ENCODE peak calls at places on chromosomes 11 and 22, in ten cellular contexts. One of them, this sample, is unnamed.

GRCh38 chr11:100190395-100190794 is 496.7 kb upstream of the ARHGAP42 start:
- DNase-seq in Peyer's patch: no peak
- DNase-seq in nucleus accumbens: no peak
- DNase-seq in HFFc6: no peak
- DNase-seq in Daoy: no peak
- DNase-seq in LoVo: no peak
- DNase-seq in A549: no peak
- DNase-seq in stimulated activated CD4-positive, alpha-beta T cell treated with anti-CD3 and anti-CD28 coated beads, Interleukin-15, amount 100 ng/mL, for 24 hours: no peak
- DNase-seq in T1000: no peak
- DNase-seq in NB4: no peak
- DNase-seq in this sample: no peak

GRCh38 chr11:46281374-46281831 is 3.9 kb downstream of the CREB3L1 start:
- DNase-seq in Peyer's patch: peak; percentile 77
- DNase-seq in T1000: no peak
- DNase-seq in LoVo: peak; percentile 20
- DNase-seq in NB4: peak; percentile 38
- DNase-seq in HFFc6: no peak
- DNase-seq in Daoy: no peak
- DNase-seq in A549: no peak
- DNase-seq in nucleus accumbens: no peak
- DNase-seq in stimulated activated CD4-positive, alpha-beta T cell treated with anti-CD3 and anti-CD28 coated beads, Interleukin-15, amount 100 ng/mL, for 24 hours: no peak
- DNase-seq in this sample: no peak

GRCh38 chr11:110762596-110762995 is 50.4 kb upstream of the ARHGAP20 start:
- DNase-seq in nucleus accumbens: no peak
- DNase-seq in Daoy: no peak
- DNase-seq in LoVo: no peak
- DNase-seq in Peyer's patch: no peak
- DNase-seq in HFFc6: no peak
- DNase-seq in stimulated activated CD4-positive, alpha-beta T cell treated with anti-CD3 and anti-CD28 coated beads, Interleukin-15, amount 100 ng/mL, for 24 hours: no peak
- DNase-seq in T1000: peak; percentile 13
- DNase-seq in NB4: no peak
- DNase-seq in A549: no peak
- DNase-seq in this sample: no peak

GRCh38 chr11:102214623-102215022 is 102.7 kb upstream of the BIRC3 start:
- DNase-seq in HFFc6: no peak
- DNase-seq in NB4: no peak
- DNase-seq in Peyer's patch: no peak
- DNase-seq in stimulated activated CD4-positive, alpha-beta T cell treated with anti-CD3 and anti-CD28 coated beads, Interleukin-15, amount 100 ng/mL, for 24 hours: no peak
- DNase-seq in A549: no peak
- DNase-seq in T1000: no peak
- DNase-seq in Daoy: no peak
- DNase-seq in nucleus accumbens: no peak
- DNase-seq in LoVo: no peak
- DNase-seq in this sample: no peak

GRCh38 chr11:86014221-86014620 is 54.7 kb downstream of the PICALM start:
- DNase-seq in Peyer's patch: no peak
- DNase-seq in A549: no peak
- DNase-seq in NB4: no peak
- DNase-seq in nucleus accumbens: no peak
- DNase-seq in T1000: no peak
- DNase-seq in HFFc6: no peak
- DNase-seq in stimulated activated CD4-positive, alpha-beta T cell treated with anti-CD3 and anti-CD28 coated beads, Interleukin-15, amount 100 ng/mL, for 24 hours: no peak
- DNase-seq in Daoy: no peak
- DNase-seq in LoVo: no peak
- DNase-seq in this sample: no peak

GRCh38 chr11:64247729-64248531 is 1.2 kb upstream of the PPP1R14B start:
- DNase-seq in A549: no peak
- DNase-seq in stimulated activated CD4-positive, alpha-beta T cell treated with anti-CD3 and anti-CD28 coated beads, Interleukin-15, amount 100 ng/mL, for 24 hours: no peak
- DNase-seq in Peyer's patch: no peak
- DNase-seq in LoVo: no peak
- DNase-seq in nucleus accumbens: no peak
- DNase-seq in HFFc6: no peak
- DNase-seq in T1000: no peak
- DNase-seq in NB4: no peak
- DNase-seq in Daoy: no peak
- DNase-seq in this sample: no peak

GRCh38 chr11:59551651-59552521 is 40.5 kb downstream of the OR4D9 start:
- DNase-seq in nucleus accumbens: no peak
- DNase-seq in stimulated activated CD4-positive, alpha-beta T cell treated with anti-CD3 and anti-CD28 coated beads, Interleukin-15, amount 100 ng/mL, for 24 hours: peak; percentile 56
- DNase-seq in A549: peak; percentile 93
- DNase-seq in LoVo: peak; percentile 64
- DNase-seq in T1000: peak; percentile 20
- DNase-seq in HFFc6: peak; percentile 71
- DNase-seq in Peyer's patch: no peak
- DNase-seq in NB4: peak; percentile 85
- DNase-seq in Daoy: peak; percentile 71
- DNase-seq in this sample: no peak

GRCh38 chr11:117833401-117833891 is 8.9 kb upstream of the FXYD2 start:
- DNase-seq in Daoy: no peak
- DNase-seq in Peyer's patch: peak; percentile 82
- DNase-seq in A549: no peak
- DNase-seq in stimulated activated CD4-positive, alpha-beta T cell treated with anti-CD3 and anti-CD28 coated beads, Interleukin-15, amount 100 ng/mL, for 24 hours: no peak
- DNase-seq in LoVo: peak; percentile 47
- DNase-seq in T1000: no peak
- DNase-seq in NB4: no peak
- DNase-seq in HFFc6: no peak
- DNase-seq in nucleus accumbens: no peak
- DNase-seq in this sample: peak; percentile 86

GRCh38 chr22:49889071-49889470 is 29.2 kb downstream of the ALG12 start:
- DNase-seq in stimulated activated CD4-positive, alpha-beta T cell treated with anti-CD3 and anti-CD28 coated beads, Interleukin-15, amount 100 ng/mL, for 24 hours: no peak
- DNase-seq in Daoy: no peak
- DNase-seq in nucleus accumbens: no peak
- DNase-seq in Peyer's patch: no peak
- DNase-seq in A549: no peak
- DNase-seq in LoVo: no peak
- DNase-seq in NB4: no peak
- DNase-seq in T1000: no peak
- DNase-seq in HFFc6: no peak
- DNase-seq in this sample: no peak

GRCh38 chr11:119880873-119881272 is 151.9 kb upstream of the NECTIN1 start:
- DNase-seq in T1000: no peak
- DNase-seq in A549: no peak
- DNase-seq in LoVo: no peak
- DNase-seq in nucleus accumbens: no peak
- DNase-seq in NB4: no peak
- DNase-seq in HFFc6: no peak
- DNase-seq in stimulated activated CD4-positive, alpha-beta T cell treated with anti-CD3 and anti-CD28 coated beads, Interleukin-15, amount 100 ng/mL, for 24 hours: no peak
- DNase-seq in Daoy: no peak
- DNase-seq in Peyer's patch: peak; percentile 25
- DNase-seq in this sample: no peak

GRCh38 chr11:1207451-1208360 is 15.2 kb upstream of the MUC5B start:
- DNase-seq in T1000: no peak
- DNase-seq in Peyer's patch: peak; percentile 40
- DNase-seq in HFFc6: no peak
- DNase-seq in stimulated activated CD4-positive, alpha-beta T cell treated with anti-CD3 and anti-CD28 coated beads, Interleukin-15, amount 100 ng/mL, for 24 hours: no peak
- DNase-seq in A549: no peak
- DNase-seq in nucleus accumbens: no peak
- DNase-seq in Daoy: no peak
- DNase-seq in NB4: peak; percentile 1
- DNase-seq in LoVo: no peak
- DNase-seq in this sample: no peak

GRCh38 chr11:27991731-27992130 is 116.2 kb downstream of the KIF18A start:
- DNase-seq in stimulated activated CD4-positive, alpha-beta T cell treated with anti-CD3 and anti-CD28 coated beads, Interleukin-15, amount 100 ng/mL, for 24 hours: no peak
- DNase-seq in Daoy: no peak
- DNase-seq in HFFc6: no peak
- DNase-seq in A549: no peak
- DNase-seq in LoVo: no peak
- DNase-seq in nucleus accumbens: no peak
- DNase-seq in Peyer's patch: no peak
- DNase-seq in NB4: no peak
- DNase-seq in T1000: no peak
- DNase-seq in this sample: no peak

GRCh38 chr11:30216534-30216933 is 14.3 kb upstream of the FSHB start:
- DNase-seq in LoVo: no peak
- DNase-seq in Daoy: no peak
- DNase-seq in Peyer's patch: no peak
- DNase-seq in HFFc6: no peak
- DNase-seq in T1000: no peak
- DNase-seq in stimulated activated CD4-positive, alpha-beta T cell treated with anti-CD3 and anti-CD28 coated beads, Interleukin-15, amount 100 ng/mL, for 24 hours: no peak
- DNase-seq in nucleus accumbens: no peak
- DNase-seq in A549: no peak
- DNase-seq in NB4: no peak
- DNase-seq in this sample: no peak

GRCh38 chr11:22787565-22788162 is 41.9 kb downstream of the SVIP start:
- DNase-seq in Peyer's patch: no peak
- DNase-seq in A549: peak; percentile 31
- DNase-seq in nucleus accumbens: no peak
- DNase-seq in HFFc6: peak; percentile 6
- DNase-seq in LoVo: peak; percentile 38
- DNase-seq in NB4: peak; percentile 36
- DNase-seq in T1000: no peak
- DNase-seq in stimulated activated CD4-positive, alpha-beta T cell treated with anti-CD3 and anti-CD28 coated beads, Interleukin-15, amount 100 ng/mL, for 24 hours: peak; percentile 26
- DNase-seq in Daoy: peak; percentile 18
- DNase-seq in this sample: peak; percentile 33

GRCh38 chr11:46529086-46529905 is 64.5 kb downstream of the AMBRA1 start:
- DNase-seq in stimulated activated CD4-positive, alpha-beta T cell treated with anti-CD3 and anti-CD28 coated beads, Interleukin-15, amount 100 ng/mL, for 24 hours: peak; percentile 84
- DNase-seq in A549: peak; percentile 73
- DNase-seq in LoVo: peak; percentile 56
- DNase-seq in T1000: peak; percentile 11
- DNase-seq in nucleus accumbens: peak; percentile 39
- DNase-seq in Daoy: peak; percentile 50
- DNase-seq in NB4: peak; percentile 74
- DNase-seq in Peyer's patch: peak; percentile 55
- DNase-seq in HFFc6: peak; percentile 42
- DNase-seq in this sample: peak; percentile 78

GRCh38 chr22:45966320-45966891 is 10.6 kb downstream of the WNT7B start:
- DNase-seq in HFFc6: no peak
- DNase-seq in A549: no peak
- DNase-seq in T1000: no peak
- DNase-seq in NB4: peak; percentile 54
- DNase-seq in stimulated activated CD4-positive, alpha-beta T cell treated with anti-CD3 and anti-CD28 coated beads, Interleukin-15, amount 100 ng/mL, for 24 hours: no peak
- DNase-seq in nucleus accumbens: no peak
- DNase-seq in Daoy: peak; percentile 52
- DNase-seq in Peyer's patch: no peak
- DNase-seq in LoVo: no peak
- DNase-seq in this sample: peak; percentile 23

GRCh38 chr11:77705195-77705876 is 67.7 kb upstream of the CLNS1A start:
- DNase-seq in NB4: peak; percentile 89
- DNase-seq in HFFc6: peak; percentile 12
- DNase-seq in LoVo: no peak
- DNase-seq in T1000: no peak
- DNase-seq in Daoy: peak; percentile 54
- DNase-seq in Peyer's patch: no peak
- DNase-seq in stimulated activated CD4-positive, alpha-beta T cell treated with anti-CD3 and anti-CD28 coated beads, Interleukin-15, amount 100 ng/mL, for 24 hours: peak; percentile 25
- DNase-seq in nucleus accumbens: no peak
- DNase-seq in A549: peak; percentile 51
- DNase-seq in this sample: peak; percentile 79

GRCh38 chr11:118791961-118792578 is 1.1 kb upstream of the DDX6 start:
- DNase-seq in T1000: no peak
- DNase-seq in NB4: peak; percentile 62
- DNase-seq in HFFc6: no peak
- DNase-seq in LoVo: no peak
- DNase-seq in Peyer's patch: peak; percentile 63
- DNase-seq in nucleus accumbens: peak; percentile 3
- DNase-seq in Daoy: no peak
- DNase-seq in A549: peak; percentile 10
- DNase-seq in stimulated activated CD4-positive, alpha-beta T cell treated with anti-CD3 and anti-CD28 coated beads, Interleukin-15, amount 100 ng/mL, for 24 hours: peak; percentile 59
- DNase-seq in this sample: peak; percentile 12

GRCh38 chr11:69538840-69539239 is 57.4 kb downstream of the LINC01488 start:
- DNase-seq in A549: no peak
- DNase-seq in T1000: no peak
- DNase-seq in NB4: no peak
- DNase-seq in Peyer's patch: no peak
- DNase-seq in nucleus accumbens: no peak
- DNase-seq in LoVo: no peak
- DNase-seq in stimulated activated CD4-positive, alpha-beta T cell treated with anti-CD3 and anti-CD28 coated beads, Interleukin-15, amount 100 ng/mL, for 24 hours: no peak
- DNase-seq in HFFc6: no peak
- DNase-seq in Daoy: no peak
- DNase-seq in this sample: no peak

GRCh38 chr11:11586465-11586864 is 35.3 kb downstream of the GALNT18 start:
- DNase-seq in stimulated activated CD4-positive, alpha-beta T cell treated with anti-CD3 and anti-CD28 coated beads, Interleukin-15, amount 100 ng/mL, for 24 hours: no peak
- DNase-seq in NB4: no peak
- DNase-seq in HFFc6: no peak
- DNase-seq in nucleus accumbens: no peak
- DNase-seq in Daoy: no peak
- DNase-seq in LoVo: no peak
- DNase-seq in A549: no peak
- DNase-seq in T1000: no peak
- DNase-seq in Peyer's patch: no peak
- DNase-seq in this sample: no peak

GRCh38 chr11:127993788-127994187 is 593.6 kb downstream of the ETS1 start:
- DNase-seq in A549: peak; percentile 2
- DNase-seq in Daoy: peak; percentile 2
- DNase-seq in nucleus accumbens: no peak
- DNase-seq in LoVo: no peak
- DNase-seq in T1000: no peak
- DNase-seq in stimulated activated CD4-positive, alpha-beta T cell treated with anti-CD3 and anti-CD28 coated beads, Interleukin-15, amount 100 ng/mL, for 24 hours: peak; percentile 4
- DNase-seq in NB4: peak; percentile 10
- DNase-seq in HFFc6: no peak
- DNase-seq in Peyer's patch: no peak
- DNase-seq in this sample: no peak

GRCh38 chr11:77401486-77402217 is 72.2 kb downstream of the PAK1 start:
- DNase-seq in stimulated activated CD4-positive, alpha-beta T cell treated with anti-CD3 and anti-CD28 coated beads, Interleukin-15, amount 100 ng/mL, for 24 hours: no peak
- DNase-seq in T1000: no peak
- DNase-seq in LoVo: no peak
- DNase-seq in HFFc6: no peak
- DNase-seq in nucleus accumbens: no peak
- DNase-seq in NB4: peak; percentile 25
- DNase-seq in Peyer's patch: no peak
- DNase-seq in A549: no peak
- DNase-seq in Daoy: no peak
- DNase-seq in this sample: no peak

GRCh38 chr11:8649361-8649760 is 33.1 kb downstream of the TRIM66 start:
- DNase-seq in LoVo: no peak
- DNase-seq in NB4: no peak
- DNase-seq in T1000: no peak
- DNase-seq in Daoy: peak; percentile 67
- DNase-seq in A549: no peak
- DNase-seq in nucleus accumbens: no peak
- DNase-seq in HFFc6: peak; percentile 58
- DNase-seq in stimulated activated CD4-positive, alpha-beta T cell treated with anti-CD3 and anti-CD28 coated beads, Interleukin-15, amount 100 ng/mL, for 24 hours: no peak
- DNase-seq in Peyer's patch: no peak
- DNase-seq in this sample: no peak

GRCh38 chr11:460331-461199 is 10.5 kb downstream of the PTDSS2 start:
- DNase-seq in LoVo: no peak
- DNase-seq in Daoy: no peak
- DNase-seq in T1000: no peak
- DNase-seq in Peyer's patch: no peak
- DNase-seq in A549: peak; percentile 81
- DNase-seq in stimulated activated CD4-positive, alpha-beta T cell treated with anti-CD3 and anti-CD28 coated beads, Interleukin-15, amount 100 ng/mL, for 24 hours: no peak
- DNase-seq in nucleus accumbens: no peak
- DNase-seq in HFFc6: no peak
- DNase-seq in NB4: no peak
- DNase-seq in this sample: no peak

GRCh38 chr11:128579790-128580504 is 7.4 kb downstream of the ETS1 start:
- DNase-seq in stimulated activated CD4-positive, alpha-beta T cell treated with anti-CD3 and anti-CD28 coated beads, Interleukin-15, amount 100 ng/mL, for 24 hours: peak; percentile 14
- DNase-seq in NB4: peak; percentile 63
- DNase-seq in A549: peak; percentile 10
- DNase-seq in nucleus accumbens: no peak
- DNase-seq in HFFc6: peak; percentile 55
- DNase-seq in T1000: no peak
- DNase-seq in Peyer's patch: no peak
- DNase-seq in Daoy: peak; percentile 44
- DNase-seq in LoVo: no peak
- DNase-seq in this sample: no peak